ENCODE peak calls at places on chromosomes 2 and 18, in six cellular contexts. K is GM19239; U is GM04504; C is NAMALWA; P is iPS-NIHi11; S is stimulated activated CD4-positive, alpha-beta T cell treated with anti-CD3 and anti-CD28 coated beads, TNF-alpha, amount 100 ng/mL, for 4 hours. D is an unnamed sample.

GRCh38 chr2:176668879-176669395 is 399.7 kb downstream of the MTX2 start:
- DNase-seq in K (no peak), U (no peak), C (no peak), P (no peak), S (no peak), D (no peak)

GRCh38 chr18:59359576-59359952 is 499 bp upstream of the LMAN1 start:
- DNase-seq in K (no peak), U (no peak), C (no peak), P (no peak), S (no peak), D (no peak)

GRCh38 chr18:68699043-68699442 is 15.9 kb downstream of the TMX3 start:
- DNase-seq in K (no peak), U (peak), C (no peak), P (no peak), S (no peak), D (no peak)

GRCh38 chr2:45301307-45302010 is 292.2 kb upstream of the SIX2 start:
- DNase-seq in K (no peak), U (no peak), C (peak), P (no peak), S (no peak), D (no peak)

GRCh38 chr2:152647417-152648010 is 69.7 kb downstream of the PRPF40A start:
- DNase-seq in K (no peak), U (peak), C (no peak), P (no peak), S (no peak), D (peak)

GRCh38 chr2:24421668-24422067 is 61.3 kb upstream of the ITSN2 start:
- DNase-seq in K (no peak), U (peak), C (peak), P (peak), S (no peak), D (no peak)

GRCh38 chr2:71223767-71224333 is 3.1 kb downstream of the PAIP2B start:
- DNase-seq in K (no peak), U (peak), C (peak), P (peak), S (no peak), D (no peak)

GRCh38 chr2:63013448-63013847 is 37.2 kb upstream of the OTX1 start:
- DNase-seq in K (no peak), U (no peak), C (no peak), P (no peak), S (no peak), D (no peak)

GRCh38 chr18:22283397-22283796 is 114.0 kb downstream of the GATA6 start:
- DNase-seq in K (no peak), U (no peak), C (no peak), P (no peak), S (no peak), D (no peak)

GRCh38 chr2:198098918-198099317 is 294.5 kb downstream of the PLCL1 start:
- DNase-seq in K (no peak), U (no peak), C (no peak), P (peak), S (no peak), D (no peak)

GRCh38 chr2:146927080-146927714 is 917.6 kb upstream of the ACVR2A start:
- DNase-seq in K (no peak), U (peak), C (peak), P (peak), S (no peak), D (no peak)

GRCh38 chr18:77495982-77496690 is 246.5 kb downstream of the GALR1 start:
- DNase-seq in K (no peak), U (no peak), C (no peak), P (no peak), S (no peak), D (no peak)

D was measured in upper lobe of right lung.